ENCODE peak calls at places on chromosomes 4 and X, in four cellular contexts. U, V, G and N are unnamed samples.

GRCh38 chrX:72001471-72001870 is 90.8 kb downstream of the NHSL2 start:
- DNase-seq in U (no peak), V (no peak), G (no peak), N (no peak)

GRCh38 chr4:186068581-186069402 is at the start of gene TLR3:
- DNase-seq in U (no peak), V (peak; percentile 22), G (no peak), N (no peak)

GRCh38 chrX:136780738-136781137 is at the start of gene ARHGEF6:
- DNase-seq in U (no peak), V (no peak), G (peak; percentile 27), N (no peak)

GRCh38 chr4:4386736-4387392 is at the start of gene NSG1:
- DNase-seq in U (peak; percentile 13), V (peak; percentile 18), G (no peak), N (no peak)

GRCh38 chr4:189396435-189396834 is 544.2 kb upstream of the FRG1 start:
- DNase-seq in U (no peak), V (no peak), G (no peak), N (no peak)

GRCh38 chrX:81259008-81259713 is 57.3 kb downstream of the SH3BGRL start:
- DNase-seq in U (no peak), V (peak; percentile 67), G (no peak), N (no peak)

GRCh38 chrX:15475021-15475420 is 18.1 kb downstream of the PIR start:
- DNase-seq in U (no peak), V (no peak), G (no peak), N (no peak)

GRCh38 chr4:184514121-184514988 is 40.0 kb upstream of the IRF2 start:
- DNase-seq in U (peak; percentile 8), V (peak; percentile 95), G (peak; percentile 67), N (no peak)

GRCh38 chrX:122504026-122504425 is 680.1 kb upstream of the GRIA3 start:
- DNase-seq in U (no peak), V (no peak), G (no peak), N (no peak)

GRCh38 chr4:47662975-47663374 is 174.9 kb downstream of the CORIN start:
- DNase-seq in U (peak; percentile 21), V (no peak), G (peak; percentile 48), N (peak; percentile 23)

GRCh38 chr4:93261207-93261606 is 567.3 kb upstream of the ATOH1 start:
- DNase-seq in U (no peak), V (no peak), G (no peak), N (no peak)
- TF ChIP-seq MAZ in U (no peak), V (no peak), G (no peak), N (no peak)

GRCh38 chr4:37745946-37746345 is 59.8 kb upstream of the RELL1 start:
- DNase-seq in U (no peak), V (no peak), G (no peak), N (no peak)
- TF ChIP-seq MAZ in U (no peak), V (no peak), G (no peak), N (no peak)

DNA sequence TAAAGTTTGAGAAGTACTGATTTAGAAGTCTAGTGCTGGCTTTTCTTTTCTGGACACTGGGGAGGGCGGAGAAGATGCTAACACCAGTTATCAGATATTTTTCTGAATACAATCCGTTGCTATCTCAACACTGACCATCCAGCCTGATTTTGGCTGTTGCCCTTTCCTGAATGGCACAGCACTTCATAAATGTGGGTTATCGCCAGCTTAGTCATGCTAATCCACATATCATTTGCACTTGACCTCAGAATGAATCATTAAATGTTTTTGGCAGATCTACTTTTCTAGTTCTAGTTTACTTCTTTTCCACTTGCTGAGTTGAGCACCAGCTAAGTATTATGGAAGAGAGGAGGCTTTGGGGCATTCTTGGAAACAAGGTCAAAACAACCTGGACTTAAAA is 60.8 kb upstream of the ESX1 start:
- DNase-seq in U (peak; percentile 20), V (peak; percentile 69), G (no peak), N (no peak)
- TF ChIP-seq MAZ in U (no peak), V (no peak), G (no peak), N (no peak)

DNA sequence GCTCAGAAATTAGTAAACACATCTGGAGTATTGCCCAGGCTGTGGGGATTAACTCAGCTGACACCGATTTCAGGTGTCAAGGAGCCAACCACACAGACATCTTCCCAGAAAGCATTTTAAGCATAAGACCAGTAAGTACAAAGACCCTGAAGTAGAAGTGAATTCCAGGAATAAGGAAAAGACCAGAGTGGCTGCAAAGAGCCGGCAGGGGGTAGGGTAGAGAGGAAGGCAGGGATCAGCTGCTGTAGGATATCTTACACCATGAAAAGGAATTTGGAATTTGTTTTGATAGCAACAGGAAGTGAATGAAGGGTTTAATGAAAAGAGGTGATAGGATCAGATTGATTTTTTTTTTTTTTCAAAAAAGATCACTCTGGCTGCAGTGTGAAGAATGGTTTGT is 113.6 kb upstream of the PPARGC1A start:
- DNase-seq in U (no peak), V (no peak), G (no peak), N (no peak)
- TF ChIP-seq MAZ in U (no peak), V (no peak), G (no peak), N (no peak)